ENCODE peak calls at places on chromosomes 6 and 20, in six cellular contexts. K is HepG2, Q is SK-N-SH, H is stomach, G is K562, Z is HCT116. D is an unnamed sample. For H3K9me3, the result is how much of the 10 kb centered on the place peaks cover.

GRCh38 chr6:1538810-1539482 is 70.8 kb upstream of the FOXC1 start:
- DNase-seq in Q (no peak), Z (no peak), K (no peak), G (no peak), H (no peak), D (no peak)

GRCh38 chr6:53464942-53465460 is 79.9 kb downstream of the GCLC start:
- DNase-seq in Z (no peak), Q (no peak), G (no peak), K (no peak), H (no peak), D (peak)

GRCh38 chr6:93423542-93423941 is 4.2 kb upstream of the EPHA7 start:
- DNase-seq in Q (peak), Z (peak), H (no peak), K (peak), G (no peak), D (peak)

GRCh38 chr6:108142240-108142639 is 23.6 kb upstream of the NR2E1 start:
- DNase-seq in H (no peak), Q (no peak), K (no peak), Z (no peak), G (no peak), D (no peak)

GRCh38 chr20:58829531-58829941 is 21.2 kb downstream of the GNAS-AS1 start:
- DNase-seq in G (no peak), Q (no peak), Z (no peak), K (no peak), H (no peak), D (no peak)

GRCh38 chr20:48478806-48479550 is 348.8 kb downstream of the PREX1 start:
- DNase-seq in G (no peak), Z (no peak), Q (no peak), H (no peak), K (no peak), D (no peak)

GRCh38 chr6:11632231-11632630 is 94.7 kb downstream of the TMEM170B start:
- DNase-seq in G (no peak), Z (peak), K (no peak), H (peak), Q (no peak), D (peak)

GRCh38 chr6:99334526-99335127 is 14.8 kb downstream of the FAXC start:
- DNase-seq in H (no peak), Q (peak), K (peak), G (peak), Z (peak), D (no peak)

GRCh38 chr6:12841619-12842018 is 125.1 kb downstream of the PHACTR1 start:
- DNase-seq in Z (no peak), Q (no peak), G (no peak), H (no peak), K (no peak), D (no peak)

GRCh38 chr20:31587545-31588389 is 17.3 kb upstream of the ID1 start:
- DNase-seq in H (peak), K (no peak), Z (no peak), Q (peak), G (peak), D (peak)

GRCh38 chr6:104625536-104625935 is 234.2 kb downstream of the HACE1 start:
- DNase-seq in G (no peak), Q (no peak), Z (no peak), H (no peak), K (no peak), D (no peak)

GRCh38 chr6:106799008-106799952 is 169.9 kb downstream of the QRSL1 start:
- DNase-seq in G (no peak), Z (no peak), Q (no peak), K (peak), H (no peak), D (no peak)

GRCh38 chr20:25013478-25014380 is 21.2 kb upstream of the APMAP start:
- DNase-seq in Z (no peak), H (peak), Q (no peak), G (no peak), K (no peak), D (no peak)

GRCh38 chr20:6636209-6637159 is 131.0 kb upstream of the BMP2 start:
- DNase-seq in G (no peak), H (no peak), K (peak), Q (peak), Z (no peak), D (peak)

GRCh38 chr6:83071023-83071422 is 3.6 kb downstream of the DOP1A start:
- DNase-seq in H (no peak), G (no peak), K (no peak), Z (no peak), Q (no peak), D (no peak)

GRCh38 chr6:108074057-108074358 is 533 bp downstream of the OSTM1 start:
- DNase-seq in H (no peak), Z (no peak), G (no peak), K (peak), Q (no peak), D (no peak)

GRCh38 chr6:69308584-69308983 is 488.2 kb downstream of the LMBRD1 start:
- DNase-seq in K (no peak), Z (no peak), Q (no peak), G (no peak), H (no peak), D (no peak)

GRCh38 chr6:48111143-48111506 is at the start of gene PTCHD4:
- DNase-seq in Z (peak), H (no peak), Q (peak), G (no peak), K (peak), D (no peak)

GRCh38 chr6:37131104-37131959 is 38.6 kb upstream of the PIM1 start:
- DNase-seq in H (peak), K (peak), Q (peak), G (no peak), Z (no peak), D (peak)

GRCh38 chr20:32539817-32540675 is 45.1 kb downstream of the NOL4L start:
- DNase-seq in Z (no peak), Q (peak), H (peak), G (no peak), K (peak), D (peak)

GRCh38 chr6:12265795-12266194 is 24.4 kb upstream of the EDN1 start:
- DNase-seq in H (no peak), Z (no peak), Q (no peak), K (no peak), G (no peak), D (no peak)

GRCh38 chr20:9262653-9263194 is 193.8 kb downstream of the PLCB4 start:
- DNase-seq in Z (no peak), Q (no peak), G (no peak), H (no peak), K (no peak), D (no peak)

GRCh38 chr6:53768636-53769035 is 26.2 kb upstream of the LRRC1 start:
- DNase-seq in H (no peak), Z (no peak), K (no peak), G (no peak), Q (no peak), D (no peak)

GRCh38 chr6:151068761-151069312 is 170.9 kb upstream of the AKAP12 start:
- DNase-seq in H (no peak), G (no peak), K (no peak), Z (no peak), Q (no peak), D (no peak)

GRCh38 chr6:137277971-137278602 is 58.9 kb upstream of the IFNGR1 start:
- DNase-seq in Z (peak), G (no peak), Q (no peak), H (no peak), K (peak), D (no peak)

GRCh38 chr6:108736832-108737231 is 111.4 kb upstream of the ARMC2 start:
- DNase-seq in Z (peak), K (peak), Q (no peak), G (peak), H (no peak), D (no peak)

GRCh38 chr20:15205023-15205422 is 867.6 kb upstream of the FLRT3 start:
- DNase-seq in Z (no peak), Q (no peak), G (no peak), H (no peak), K (no peak), D (no peak)

GRCh38 chr20:24825591-24825990 is 123.5 kb upstream of the CST7 start:
- DNase-seq in H (peak), Q (no peak), G (no peak), K (no peak), Z (no peak), D (no peak)

GRCh38 chr6:148435386-148435785 is 92.7 kb downstream of the SASH1 start:
- DNase-seq in Q (no peak), K (no peak), H (no peak), Z (no peak), G (no peak), D (no peak)

GRCh38 chr6:87154641-87155271 is 609 bp upstream of the ZNF292 start:
- DNase-seq in K (no peak), Z (no peak), Q (peak), G (peak), H (no peak), D (no peak)

GRCh38 chr20:54524849-54525248 is 49.5 kb downstream of the DOK5 start:
- DNase-seq in K (no peak), H (no peak), G (no peak), Z (no peak), Q (no peak), D (no peak)

GRCh38 chr6:5287205-5287965 is 26.1 kb downstream of the FARS2 start:
- DNase-seq in Q (no peak), H (no peak), K (no peak), G (no peak), Z (no peak), D (no peak)

GRCh38 chr6:79647756-79648155 is 16.6 kb downstream of the SH3BGRL2 start:
- DNase-seq in H (no peak), G (no peak), K (no peak), Z (no peak), Q (no peak), D (no peak)

GRCh38 chr6:158095031-158095430 is 73.0 kb downstream of the SERAC1 start:
- DNase-seq in Z (no peak), H (no peak), K (peak), G (no peak), Q (no peak), D (no peak)
- H3K9me3 ChIP-seq in Z (under half), H (under half), K (under half), G (under half), Q (under half), D (under half)

GRCh38 chr6:44128020-44128917 is 915 bp downstream of the TMEM63B start:
- DNase-seq in Z (no peak), K (peak), G (peak), Q (peak), H (peak), D (peak)

GRCh38 chr6:44127186-44128019 is at the start of the genes MRPL14 and TMEM63B:
- DNase-seq in G (peak), K (peak), Q (peak), Z (peak), H (peak), D (peak)

GRCh38 chr6:44123544-44123943 is 3.7 kb downstream of the MRPL14 start:
- DNase-seq in Z (no peak), H (no peak), G (no peak), K (no peak), Q (no peak), D (no peak)

GRCh38 chr6:44129841-44130322 is 2.5 kb downstream of the TMEM63B start:
- DNase-seq in H (no peak), Z (no peak), K (peak), Q (no peak), G (peak), D (no peak)

DNA sequence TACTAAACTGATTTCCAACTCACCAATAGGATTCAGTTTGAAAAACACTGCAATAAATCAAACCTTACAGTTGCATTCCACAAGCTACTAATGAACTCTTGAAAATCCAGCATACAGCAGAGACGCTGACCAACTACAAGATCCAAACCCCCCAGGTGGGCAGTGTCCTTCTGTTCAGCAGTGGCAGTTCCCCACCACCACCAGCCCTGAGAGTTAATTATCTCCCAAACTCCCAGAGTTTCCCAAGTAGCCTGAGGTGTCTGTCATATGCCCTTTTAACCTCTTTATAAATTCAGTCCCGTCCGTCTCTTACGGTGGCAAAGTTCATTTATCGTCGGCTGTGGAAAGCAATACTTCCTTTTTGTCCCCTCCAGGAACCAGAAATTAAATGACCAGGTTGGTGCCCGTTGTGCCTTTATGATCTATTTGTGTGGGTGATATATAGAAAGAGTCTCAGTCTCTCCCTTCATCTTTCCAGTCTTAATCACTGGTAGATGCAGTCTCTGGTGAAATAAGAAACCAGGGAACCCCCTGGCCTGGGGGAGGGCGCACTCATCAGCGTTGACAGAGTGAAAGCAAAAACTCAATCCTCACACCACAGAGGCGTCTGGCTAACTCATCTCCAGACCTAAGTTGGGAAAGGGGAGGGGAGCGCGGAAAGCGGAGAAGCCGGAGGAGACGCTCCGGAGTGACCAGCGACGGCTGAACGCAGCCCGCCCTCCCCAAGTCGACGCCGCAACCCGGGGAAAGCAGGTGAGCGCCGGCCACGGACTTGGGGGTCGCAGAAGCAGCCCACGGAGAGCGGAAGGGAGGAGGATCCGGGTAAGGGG is 717 bp downstream of the MRPL14 start:
- DNase-seq in K (peak), Z (no peak), G (no peak), H (peak), Q (peak), D (peak)
- H3K27ac ChIP-seq in K (peak), Z (peak), G (peak), H (peak), Q (peak), D (peak)

GRCh38 chr6:17851001-17851719 is 136.3 kb downstream of the KIF13A start:
- DNase-seq in G (no peak), Q (no peak), K (no peak), H (no peak), Z (no peak), D (no peak)
- TF ChIP-seq POLR2AphosphoS5 in G (no peak), Q (no peak), K (no peak), H (no peak), Z (no peak), D (no peak)

GRCh38 chr6:25133479-25133878 is 145.7 kb upstream of the CARMIL1 start:
- DNase-seq in K (no peak), Z (no peak), H (no peak), Q (no peak), G (no peak), D (no peak)
- H3K9me3 ChIP-seq in K (under half), Z (under half), H (under half), Q (under half), G (under half), D (under half)

GRCh38 chr20:34385464-34385863 is 22.4 kb downstream of the ITCH start:
- DNase-seq in K (no peak), H (no peak), G (no peak), Z (no peak), Q (no peak), D (no peak)

GRCh38 chr20:34389206-34389953 is 26.3 kb downstream of the ITCH start:
- DNase-seq in H (no peak), Q (no peak), K (no peak), G (no peak), Z (no peak), D (no peak)

GRCh38 chr20:34388000-34388399 is 24.9 kb downstream of the ITCH start:
- DNase-seq in Z (no peak), Q (no peak), G (no peak), H (no peak), K (no peak), D (no peak)

GRCh38 chr20:34388678-34389077 is 25.6 kb downstream of the ITCH start:
- DNase-seq in Q (no peak), Z (no peak), K (no peak), H (no peak), G (no peak), D (no peak)

DNA sequence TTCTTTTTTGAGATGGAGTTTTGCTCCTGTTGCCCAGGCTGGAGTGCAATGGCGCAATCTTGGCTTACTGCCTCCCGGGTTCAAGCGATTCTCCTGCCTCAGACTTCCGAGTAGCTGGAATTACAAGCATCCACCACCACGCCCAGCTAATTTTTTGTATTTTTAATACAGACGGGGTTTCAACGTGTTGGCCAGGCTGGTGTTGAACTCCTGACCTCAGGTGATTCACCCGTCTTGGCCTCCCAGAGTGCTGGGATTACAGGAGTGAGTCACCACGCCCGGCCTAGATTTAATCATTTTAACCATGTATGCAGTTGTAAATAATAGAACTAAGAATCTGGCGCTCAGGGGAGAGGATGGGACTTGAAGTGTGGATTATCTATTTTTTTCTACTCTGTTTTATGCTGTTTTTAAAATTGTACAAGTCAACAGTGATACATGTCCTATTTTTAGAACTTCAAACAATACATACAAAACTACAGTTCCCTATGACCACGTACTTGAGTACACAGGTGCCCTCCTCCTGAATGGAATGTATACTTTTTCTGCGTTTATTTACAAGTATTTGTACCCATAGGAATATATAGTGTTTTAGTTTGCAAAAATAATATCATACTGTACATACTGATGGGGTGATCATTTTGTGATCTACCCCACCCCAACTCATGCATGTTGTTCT is 27.8 kb downstream of the ITCH start:
- DNase-seq in G (peak), K (peak), Z (peak), Q (no peak), H (peak), D (peak)
- H3K27ac ChIP-seq in G (no peak), K (no peak), Z (peak), Q (no peak), H (peak), D (no peak)

GRCh38 chr6:2542858-2543218 is 207.9 kb downstream of the MYLK4 start:
- DNase-seq in K (peak), H (no peak), G (peak), Q (no peak), Z (no peak), D (peak)
- TF ChIP-seq POLR2AphosphoS5 in K (no peak), H (peak), G (peak), Q (no peak), Z (no peak), D (no peak)

GRCh38 chr6:42361036-42361435 is 90.7 kb downstream of the TRERF1 start:
- DNase-seq in Z (no peak), Q (no peak), K (no peak), G (no peak), H (no peak), D (no peak)
- H3K9me3 ChIP-seq in Z (under half), Q (under half), K (under half), G (under half), H (under half), D (under half)

DNA sequence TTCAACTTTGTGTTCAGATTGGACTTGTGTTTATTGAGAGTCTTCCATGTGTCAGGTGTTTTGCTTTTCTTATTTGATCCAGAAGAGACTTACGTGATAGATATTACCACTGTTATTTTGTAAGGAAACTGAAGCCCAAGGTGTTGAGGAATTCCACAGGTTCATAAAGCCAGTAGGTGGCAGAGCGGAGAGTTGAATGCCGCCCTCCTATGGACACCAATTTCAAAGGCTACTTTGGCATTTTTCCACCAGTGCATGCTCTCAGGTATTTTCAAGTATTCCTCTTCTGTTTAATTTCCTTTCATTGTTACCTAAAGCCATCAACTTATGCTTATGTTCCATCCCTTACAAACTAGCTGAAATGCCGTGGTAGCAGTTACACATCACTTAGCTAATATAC is 14.0 kb upstream of the COL10A1 start:
- DNase-seq in Q (no peak), H (no peak), Z (peak), G (no peak), K (peak), D (no peak)
- H3K27ac ChIP-seq in Q (no peak), H (no peak), Z (no peak), G (no peak), K (no peak), D (no peak)

D was measured in transverse colon.